ENCODE peak calls at places on chromosomes 16 and 17, in four cellular contexts. S is AG10803, P is fibroblast of pulmonary artery, D is AG04450. I is an unnamed sample.

GRCh38 chr16:85302018-85302847 is 190.0 kb upstream of the CIBAR2 start:
- DNase-seq in P (no peak), S (peak; percentile 30), D (no peak), I (no peak)

GRCh38 chr17:2068101-2068518 is 13.2 kb downstream of the HIC1 start:
- DNase-seq in D (no peak), S (peak; percentile 96), P (peak; percentile 67), I (peak; percentile 87)

GRCh38 chr17:80455328-80455710 is 21.1 kb downstream of the NPTX1 start:
- DNase-seq in S (no peak), D (no peak), P (no peak), I (no peak)

GRCh38 chr16:57480127-57480753 is 6.1 kb downstream of the DOK4 start:
- DNase-seq in P (peak; percentile 79), S (peak; percentile 69), D (no peak), I (peak; percentile 80)

GRCh38 chr17:72518810-72519597 is 398.2 kb downstream of the SOX9 start:
- DNase-seq in P (no peak), D (no peak), S (no peak), I (no peak)

GRCh38 chr16:86798247-86799041 is 220.1 kb downstream of the FOXL1 start:
- DNase-seq in P (no peak), S (no peak), D (no peak), I (peak; percentile 31)

GRCh38 chr17:39527220-39527813 is 66.0 kb downstream of the CDK12 start:
- DNase-seq in P (peak; percentile 27), S (peak; percentile 16), D (no peak), I (peak; percentile 19)

GRCh38 chr17:82170412-82170961 is 42.2 kb downstream of the CCDC57 start:
- DNase-seq in S (no peak), P (no peak), D (no peak), I (no peak)

GRCh38 chr17:72111374-72111773 is 9.4 kb upstream of the SOX9 start:
- DNase-seq in P (no peak), S (no peak), D (no peak), I (no peak)

GRCh38 chr17:8606415-8606814 is 24.1 kb downstream of the MYH10 start:
- DNase-seq in P (peak; percentile 21), S (peak; percentile 43), D (no peak), I (no peak)

DNA sequence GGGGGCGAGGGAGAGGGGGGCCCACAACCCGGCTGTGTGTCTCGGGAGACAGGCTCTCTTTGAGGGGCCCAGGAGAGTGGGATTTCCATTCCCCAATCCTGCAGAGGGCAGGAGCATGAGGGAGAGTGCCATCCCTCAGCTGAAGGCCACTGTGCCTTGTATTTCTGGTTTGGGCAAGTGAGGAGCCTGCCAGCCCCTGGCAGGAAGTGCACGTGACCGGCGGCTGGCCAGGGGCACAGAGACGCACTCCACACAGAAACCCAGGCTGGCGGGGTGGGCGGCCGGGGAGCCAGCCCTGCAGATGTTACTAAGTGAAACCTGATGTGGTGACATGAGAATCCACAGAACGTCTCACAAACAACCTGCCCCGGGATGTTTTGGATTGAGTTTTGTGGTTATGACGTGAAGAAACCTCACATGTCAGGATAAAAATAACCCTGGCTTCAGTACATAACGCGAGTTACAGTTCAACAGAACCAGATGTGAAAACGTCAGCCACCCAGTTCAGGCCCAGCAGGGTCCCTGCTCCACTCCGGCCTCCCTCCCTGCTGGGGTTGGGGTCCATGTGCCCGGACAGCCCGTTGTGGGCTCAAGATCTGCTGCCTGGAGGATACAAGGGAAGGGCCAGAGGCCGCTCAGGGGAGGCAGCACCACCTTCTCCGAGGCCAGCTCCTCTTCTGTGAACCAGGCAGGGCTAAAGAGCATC is 51.7 kb upstream of the MTSS2 start:
- DNase-seq in S (peak; percentile 99), P (peak; percentile 73), D (peak; percentile 97), I (peak; percentile 91)
- H3K4me3 ChIP-seq in S (peak overlapping the region; percentile 42), P (no peak overlapping the region), D (peak overlapping the region; percentile 5), I (no peak overlapping the region)

GRCh38 chr17:49090885-49091594 is 41.5 kb upstream of the B4GALNT2 start:
- DNase-seq in P (no peak), D (no peak), S (no peak), I (no peak)
- TF ChIP-seq CTCF in P (no peak), D (no peak), S (no peak), I (no peak)

DNA sequence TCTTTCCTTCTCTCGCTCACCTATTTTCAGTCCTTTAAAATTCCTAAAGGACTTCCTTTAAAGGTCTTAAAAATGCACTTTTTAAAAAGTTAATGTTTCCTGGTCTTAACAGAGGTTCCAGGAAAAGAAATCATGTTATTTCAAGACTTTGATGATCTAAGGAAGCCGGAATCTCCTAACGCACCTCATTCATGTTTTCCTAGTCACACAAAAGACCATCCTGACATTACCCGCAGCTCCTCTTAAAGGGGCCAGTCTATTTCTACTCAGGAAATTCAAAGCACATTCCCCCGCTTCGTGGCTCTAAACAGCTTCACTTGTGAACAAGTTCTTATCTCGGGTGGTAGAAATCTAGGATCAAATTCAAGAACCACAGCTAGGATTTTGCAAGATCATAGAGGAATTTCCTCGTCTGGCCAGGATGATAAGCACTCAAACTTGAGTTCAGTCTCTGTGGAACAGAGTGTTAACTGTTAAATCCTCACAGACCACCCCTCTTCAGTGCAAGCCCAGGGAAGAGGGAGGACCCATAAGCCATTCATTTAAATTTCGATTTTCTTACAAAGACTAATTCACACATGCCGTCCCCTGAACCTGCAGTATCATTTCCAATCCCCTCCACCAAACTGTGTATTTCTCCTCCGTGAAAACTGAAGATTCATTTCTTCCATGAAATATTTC is 137.1 kb upstream of the AXIN2 start:
- DNase-seq in P (peak; percentile 82), S (peak; percentile 27), D (peak; percentile 34), I (peak; percentile 92)
- H3K4me3 ChIP-seq in P (peak overlapping the region; percentile 25), S (no peak overlapping the region), D (peak overlapping the region; percentile 33), I (no peak overlapping the region)

GRCh38 chr16:22670044-22670536 is 143.9 kb upstream of the HS3ST2 start:
- DNase-seq in S (peak; percentile 21), D (no peak), P (no peak), I (peak; percentile 17)
- TF ChIP-seq CTCF in S (no peak), D (no peak), P (no peak), I (no peak)

GRCh38 chr16:49483651-49484451 is 110.2 kb downstream of the C16orf78 start:
- DNase-seq in S (no peak), P (no peak), D (no peak), I (no peak)
- H3K4me3 ChIP-seq in S (no peak overlapping the region), P (no peak overlapping the region), D (no peak overlapping the region), I (no peak overlapping the region)

DNA sequence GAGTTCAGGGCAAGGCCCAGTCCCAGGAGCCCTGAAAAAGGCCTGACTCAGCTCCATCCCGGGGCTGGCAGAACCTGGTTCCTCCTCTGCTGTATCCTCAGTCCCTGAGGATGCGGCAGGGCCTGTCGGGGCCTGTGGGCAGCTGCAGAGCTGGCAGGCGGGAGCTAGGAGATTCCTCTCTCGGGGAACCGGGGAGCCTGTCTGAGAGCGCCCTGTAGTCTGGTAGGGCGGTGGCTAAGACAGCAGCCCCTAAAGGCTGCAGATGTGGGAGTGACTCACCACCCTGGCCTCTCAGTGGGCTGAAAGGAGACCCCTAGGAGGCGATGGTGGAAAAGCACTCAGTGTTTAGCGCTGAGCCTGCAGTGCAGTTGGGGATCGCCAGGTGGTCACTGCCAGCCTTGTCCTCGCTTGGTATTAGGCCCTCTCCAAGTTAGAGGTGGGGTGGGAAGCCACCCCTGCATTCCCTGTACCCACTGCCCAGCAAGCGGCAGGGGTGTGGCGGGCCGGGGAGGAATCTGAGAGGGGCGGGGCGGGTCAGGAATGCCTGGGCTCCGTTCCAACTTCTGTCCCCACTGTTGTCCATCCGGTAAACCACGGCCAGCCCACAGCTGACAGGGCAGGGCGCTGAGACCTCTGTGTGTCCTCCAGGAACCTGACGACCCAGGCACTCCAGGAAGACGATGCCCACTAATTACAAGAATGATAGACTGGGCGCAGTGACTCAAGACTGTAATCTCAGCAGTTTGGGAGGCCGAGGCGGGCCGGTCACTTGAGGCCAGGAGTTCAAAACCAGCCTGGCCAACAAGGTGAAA is 29.5 kb upstream of the CDH1 start:
- DNase-seq in P (peak; percentile 13), D (no peak), S (peak; percentile 9), I (no peak)
- TF ChIP-seq CTCF in P (peak; percentile 4), D (peak; percentile 9), S (peak; percentile 13), I (peak; percentile 7)